ENCODE peak calls at places on chromosomes 1 and 21, in four cellular contexts. O, G, U and C are unnamed samples.

GRCh38 chr1:156368157-156368658 is 803 bp upstream of the RHBG start:
- DNase-seq in U (peak), O (no peak), G (no peak), C (peak)

GRCh38 chr1:202162049-202162417 is 1.6 kb upstream of the PTPN7 start:
- DNase-seq in G (peak), O (peak), U (no peak), C (no peak)

GRCh38 chr1:219325368-219325742 is 151.7 kb downstream of the LYPLAL1 start:
- DNase-seq in U (no peak), O (no peak), G (no peak), C (no peak)

GRCh38 chr1:53076165-53076564 is 14.2 kb downstream of the PODN start:
- DNase-seq in U (no peak), O (no peak), G (no peak), C (peak)

GRCh38 chr1:2088434-2088833 is 38.2 kb downstream of the PRKCZ start:
- DNase-seq in U (no peak), G (no peak), O (peak), C (no peak)

GRCh38 chr1:109877320-109877771 is 33.3 kb upstream of the CSF1 start:
- DNase-seq in U (peak), G (no peak), O (peak), C (no peak)

GRCh38 chr1:237411621-237412020 is 369.6 kb downstream of the RYR2 start:
- DNase-seq in U (no peak), O (no peak), G (no peak), C (no peak)

GRCh38 chr1:50369830-50370229 is 53.4 kb downstream of the DMRTA2 start:
- DNase-seq in O (no peak), U (peak), G (no peak), C (no peak)

GRCh38 chr1:234272656-234273312 is 100.5 kb upstream of the COA6 start:
- DNase-seq in G (no peak), U (no peak), O (no peak), C (no peak)

GRCh38 chr1:234960722-234961467 is 167.7 kb downstream of the TOMM20 start:
- DNase-seq in U (peak), O (no peak), G (no peak), C (no peak)

GRCh38 chr21:42390696-42391095 is 5.2 kb downstream of the TMPRSS3 start:
- DNase-seq in U (no peak), G (no peak), O (no peak), C (no peak)

GRCh38 chr21:45560106-45561021 is 18.1 kb upstream of the SLC19A1 start:
- DNase-seq in O (no peak), G (no peak), U (no peak), C (no peak)

GRCh38 chr1:53594391-53595180 is 135.4 kb downstream of the DMRTB1 start:
- DNase-seq in U (no peak), G (no peak), O (no peak), C (no peak)

GRCh38 chr1:93779540-93780121 is 98.0 kb upstream of the BCAR3 start:
- DNase-seq in G (no peak), U (no peak), O (no peak), C (no peak)

GRCh38 chr21:17585875-17586450 is 26.7 kb downstream of the BTG3 start:
- DNase-seq in O (peak), G (no peak), U (peak), C (peak)

GRCh38 chr1:227943354-227943753 is 4.4 kb downstream of the WNT9A start:
- DNase-seq in U (no peak), O (no peak), G (no peak), C (no peak)

GRCh38 chr1:168636642-168637111 is 60.3 kb downstream of the XCL1 start:
- DNase-seq in G (no peak), O (no peak), U (no peak), C (no peak)

GRCh38 chr1:172723251-172723650 is 64.3 kb downstream of the FASLG start:
- DNase-seq in O (no peak), U (no peak), G (no peak), C (no peak)

GRCh38 chr21:32056791-32057190 is 184.0 kb downstream of the HUNK start:
- DNase-seq in G (no peak), O (peak), U (no peak), C (no peak)

GRCh38 chr21:39882186-39882882 is 15.1 kb downstream of the PCP4 start:
- DNase-seq in G (no peak), U (no peak), O (no peak), C (no peak)

GRCh38 chr1:236753554-236753953 is 41.5 kb upstream of the MTR start:
- DNase-seq in U (peak), O (peak), G (no peak), C (peak)

GRCh38 chr1:16071614-16072013 is 1.8 kb downstream of the FAM131C start:
- DNase-seq in O (no peak), G (no peak), U (no peak), C (no peak)

GRCh38 chr1:45894921-45895320 is 91.5 kb downstream of the MAST2 start:
- DNase-seq in O (no peak), U (no peak), G (no peak), C (no peak)

GRCh38 chr1:192703283-192704206 is 67.6 kb downstream of the RGS13 start:
- DNase-seq in U (no peak), G (peak), O (no peak), C (no peak)
- TF ChIP-seq MXI1 in U (no peak), G (no peak), O (no peak), C (no peak)

DNA sequence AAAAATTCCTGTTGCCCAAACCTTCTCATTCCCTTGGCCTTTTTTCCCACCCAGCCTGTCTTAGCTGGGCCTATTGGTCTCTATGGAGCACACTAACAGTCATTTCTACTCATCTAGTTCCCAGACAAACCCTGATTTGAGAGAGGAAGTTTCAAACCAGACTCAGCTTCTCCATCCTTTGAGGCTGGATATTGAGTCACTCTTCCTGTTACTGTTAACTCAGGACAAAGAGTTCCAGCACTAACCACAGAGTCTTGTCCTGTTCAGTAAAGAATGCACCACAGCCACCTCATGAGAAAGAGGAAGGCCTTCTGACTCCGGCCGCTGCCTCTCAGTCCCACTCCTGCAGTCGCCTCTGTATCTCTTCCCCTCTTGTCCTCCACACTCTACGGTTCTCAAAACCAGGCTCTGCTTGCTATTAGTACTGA is 137.8 kb downstream of the PTPRC start:
- DNase-seq in U (no peak), G (no peak), O (no peak), C (no peak)
- TF ChIP-seq ZBTB33 in U (no peak), G (no peak), O (no peak), C (peak)

GRCh38 chr1:213821175-213821942 is 166.4 kb upstream of the PROX1 start:
- DNase-seq in U (peak), G (no peak), O (no peak), C (no peak)
- TF ChIP-seq MXI1 in U (no peak), G (no peak), O (no peak), C (no peak)

DNA sequence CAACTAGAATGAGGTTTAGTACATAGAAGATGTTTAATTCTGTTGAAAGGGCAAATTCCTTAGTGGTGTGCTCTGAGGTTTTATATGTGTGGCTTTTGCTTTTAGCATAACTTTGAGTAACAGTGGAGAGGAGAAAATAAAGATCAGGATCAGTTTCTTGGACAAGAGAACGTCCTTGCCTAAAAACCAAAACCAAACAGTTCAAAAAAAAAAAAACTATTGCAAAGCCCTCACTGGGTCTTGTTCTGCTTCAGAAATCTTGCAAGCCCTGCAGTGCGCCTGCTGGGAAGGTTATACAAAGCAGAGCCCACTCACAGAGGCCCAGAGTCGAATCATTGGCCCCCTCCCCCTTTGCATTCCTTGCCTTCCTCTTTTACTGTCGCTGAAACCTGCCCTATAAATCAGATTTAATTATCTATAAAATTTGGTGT is 201.7 kb upstream of the PTBP2 start:
- DNase-seq in O (no peak), G (no peak), U (no peak), C (no peak)
- TF ChIP-seq ZBTB33 in O (no peak), G (no peak), U (no peak), C (no peak)